ENCODE peak calls at places on chromosomes 5 and 9, in nine cellular contexts. Q, H, I, D, A, L, U, K and C are unnamed samples.

GRCh38 chr5:133995903-133996563 is 8.7 kb downstream of the VDAC1 start:
- DNase-seq in A (no peak), K (no peak), H (no peak), U (no peak), Q (no peak), L (no peak), I (no peak), D (no peak), C (no peak)

GRCh38 chr5:100827481-100827889 is 75.6 kb downstream of the ST8SIA4 start:
- DNase-seq in D (peak), I (no peak), A (no peak), K (no peak), H (no peak), L (no peak), Q (peak), U (no peak), C (no peak)

GRCh38 chr5:1551426-1551825 is 27.7 kb upstream of the LPCAT1 start:
- DNase-seq in I (no peak), K (no peak), A (no peak), L (no peak), U (no peak), D (no peak), Q (no peak), H (no peak), C (peak)

GRCh38 chr5:169171495-169171894 is 129.4 kb downstream of the SLIT3 start:
- DNase-seq in L (no peak), D (no peak), A (no peak), H (no peak), K (no peak), U (no peak), Q (no peak), I (no peak), C (no peak)

GRCh38 chr5:56479701-56480304 is 246.7 kb upstream of the ANKRD55 start:
- DNase-seq in D (no peak), U (no peak), A (no peak), Q (no peak), I (no peak), K (peak), H (no peak), L (no peak), C (no peak)

GRCh38 chr5:167916706-167917105 is 374.7 kb upstream of the WWC1 start:
- DNase-seq in K (no peak), U (no peak), L (no peak), I (no peak), A (no peak), Q (no peak), H (peak), D (no peak), C (no peak)

GRCh38 chr9:72623156-72623555 is 101.7 kb downstream of the TMC1 start:
- DNase-seq in I (no peak), L (no peak), K (no peak), U (no peak), Q (no peak), A (no peak), D (peak), H (no peak), C (no peak)

GRCh38 chr5:11149136-11149535 is 388.1 kb upstream of the DAP start:
- DNase-seq in D (no peak), I (no peak), Q (no peak), H (no peak), U (no peak), K (no peak), A (no peak), L (no peak), C (no peak)

GRCh38 chr5:40401281-40401680 is 278.4 kb upstream of the PTGER4 start:
- DNase-seq in D (no peak), I (no peak), A (no peak), Q (no peak), K (no peak), L (no peak), H (no peak), U (no peak), C (no peak)